ENCODE peak calls at places on chromosome 20, in seven cellular contexts. G is IMR-90, R is hepatocyte, F is H1, X is pancreas, H is astrocyte of the spinal cord, Q is endothelial cell of umbilical vein. V is an unnamed sample.
A peak's percentile ranks its signal among the peaks of the same experiment; 100 is the strongest.

GRCh38 chr20:64176548-64177419 is 12.5 kb downstream of the MYT1 start:
- DNase-seq in F (no peak), H (no peak), G (no peak), X (no peak), Q (no peak), R (no peak), V (no peak)

GRCh38 chr20:16078172-16078898 is 494.9 kb downstream of the KIF16B start:
- DNase-seq in Q (no peak), H (no peak), R (no peak), X (no peak), F (no peak), G (no peak), V (no peak)

GRCh38 chr20:884983-885952 is 30.9 kb downstream of the ANGPT4 start:
- DNase-seq in H (peak; percentile 12), X (no peak), R (peak; percentile 72), F (peak; percentile 82), Q (peak; percentile 19), G (peak; percentile 26), V (peak; percentile 14)

GRCh38 chr20:49028684-49029083 is 17.4 kb upstream of the CSE1L start:
- DNase-seq in Q (no peak), F (no peak), G (peak; percentile 41), H (no peak), R (peak; percentile 30), X (no peak), V (peak; percentile 25)

GRCh38 chr20:270517-270916 is 13.0 kb downstream of the DEFB132 start:
- DNase-seq in Q (no peak), F (peak; percentile 24), X (no peak), H (no peak), G (no peak), R (no peak), V (no peak)

GRCh38 chr20:54980321-54980960 is 505.0 kb downstream of the DOK5 start:
- DNase-seq in R (peak; percentile 35), G (no peak), F (no peak), X (no peak), H (peak; percentile 1), Q (no peak), V (no peak)

GRCh38 chr20:45962031-45962755 is 9.8 kb downstream of the ZNF335 start:
- DNase-seq in H (no peak), F (no peak), X (no peak), G (no peak), Q (no peak), R (no peak), V (no peak)

GRCh38 chr20:2151805-2152727 is 50.4 kb downstream of the STK35 start:
- DNase-seq in R (peak; percentile 29), X (no peak), Q (no peak), G (peak; percentile 64), H (peak; percentile 36), F (no peak), V (peak; percentile 87)

GRCh38 chr20:63121749-63122405 is 94.1 kb downstream of the YTHDF1 start:
- DNase-seq in G (no peak), X (no peak), Q (no peak), R (no peak), F (no peak), H (no peak), V (no peak)

GRCh38 chr20:52923123-52923543 is 49.0 kb upstream of the TSHZ2 start:
- DNase-seq in G (peak; percentile 45), H (peak; percentile 94), Q (no peak), F (no peak), R (peak; percentile 38), X (no peak), V (peak; percentile 60)

GRCh38 chr20:63239431-63239830 is 3.7 kb downstream of the BIRC7 start:
- DNase-seq in F (no peak), X (no peak), R (no peak), G (no peak), Q (no peak), H (no peak), V (no peak)

GRCh38 chr20:21710341-21710740 is 4.9 kb downstream of the PAX1 start:
- DNase-seq in F (no peak), H (no peak), X (no peak), Q (no peak), R (no peak), G (no peak), V (no peak)

GRCh38 chr20:52179331-52180166 is 12.0 kb downstream of the ZFP64 start:
- DNase-seq in G (no peak), X (no peak), Q (no peak), H (no peak), F (no peak), R (no peak), V (no peak)

GRCh38 chr20:25135031-25135430 is 53.1 kb upstream of the VSX1 start:
- DNase-seq in Q (no peak), F (no peak), H (no peak), G (no peak), X (peak; percentile 67), R (no peak), V (no peak)

GRCh38 chr20:33489495-33490022 is 337 bp upstream of the CBFA2T2 start:
- DNase-seq in F (peak; percentile 98), X (peak; percentile 100), G (peak; percentile 95), Q (peak; percentile 96), R (peak; percentile 100), H (peak; percentile 98), V (peak; percentile 97)

GRCh38 chr20:60934724-60935123 is 317.3 kb upstream of the CDH4 start:
- DNase-seq in G (no peak), F (no peak), H (no peak), R (no peak), Q (no peak), X (no peak), V (no peak)

GRCh38 chr20:17966432-17967312 is 1.9 kb downstream of the SNX5 start:
- DNase-seq in R (peak; percentile 46), F (no peak), H (peak; percentile 52), X (no peak), Q (peak; percentile 49), G (peak; percentile 42), V (peak; percentile 55)
- TF ChIP-seq CTCF in R (peak; percentile 29), F (no peak), H (peak; percentile 26), X (no peak), Q (peak; percentile 5), G (peak; percentile 27), V (peak; percentile 11)

DNA sequence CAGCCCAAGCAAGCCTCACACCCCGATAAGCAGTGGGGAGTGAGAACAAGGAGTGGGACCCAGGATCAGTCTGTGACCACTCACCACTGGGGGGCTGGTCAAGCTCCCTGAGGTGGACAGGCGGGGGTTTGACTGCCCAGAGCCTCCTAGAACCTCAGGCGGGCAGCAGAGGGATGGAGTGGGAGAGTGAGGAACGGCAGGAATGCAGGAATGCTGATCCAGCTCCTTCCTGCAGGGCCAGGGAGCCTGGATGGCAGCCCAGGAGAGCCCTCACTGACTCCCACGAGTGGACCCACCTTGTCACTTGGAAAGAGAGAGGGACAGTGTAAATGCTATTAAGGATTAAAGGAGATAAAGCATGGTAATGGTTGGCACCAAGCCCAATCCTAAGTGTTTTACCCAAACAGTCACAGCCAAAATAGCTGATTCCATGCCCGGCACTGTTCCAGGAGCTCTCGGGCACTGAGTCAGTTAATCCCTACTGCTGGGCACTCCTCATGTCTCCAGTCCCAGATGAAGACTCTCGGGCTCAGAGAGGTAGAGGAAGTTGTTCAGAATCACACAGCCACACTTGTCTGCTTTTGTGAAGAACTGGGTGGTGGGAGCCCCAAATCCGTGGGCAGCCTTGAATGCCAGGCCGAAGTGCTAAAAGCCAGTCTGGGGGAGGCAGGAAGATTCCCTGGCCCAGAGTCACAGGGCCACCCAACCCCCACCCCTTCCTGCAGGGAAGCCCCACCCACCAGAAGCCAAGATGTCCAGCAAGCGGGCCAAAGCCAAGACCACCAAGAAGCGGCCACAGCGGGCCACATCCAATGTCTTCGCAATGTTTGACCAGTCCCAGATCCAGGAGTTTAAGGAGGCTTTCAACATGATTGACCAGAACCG is 3.1 kb downstream of the MYL9 start:
- DNase-seq in Q (peak; percentile 11), R (no peak), F (no peak), H (peak; percentile 52), X (no peak), G (peak; percentile 68), V (peak; percentile 88)
- H3K4me3 ChIP-seq in Q (no peak overlapping the region), R (no peak overlapping the region), F (no peak overlapping the region), H (no peak overlapping the region), X (no peak overlapping the region), G (peak overlapping the region; percentile 89), V (peak overlapping the region; percentile 95)

GRCh38 chr20:12966468-12967085 is 42.2 kb upstream of the SPTLC3 start:
- DNase-seq in H (peak; percentile 71), G (peak; percentile 63), X (no peak), Q (peak; percentile 45), F (no peak), R (peak; percentile 60), V (peak; percentile 72)
- TF ChIP-seq CTCF in H (peak; percentile 62), G (peak; percentile 63), X (no peak), Q (peak; percentile 8), F (no peak), R (peak; percentile 65), V (peak; percentile 42)

GRCh38 chr20:50085146-50085480 is 27.8 kb downstream of the UBE2V1 start:
- DNase-seq in Q (no peak), X (no peak), G (no peak), R (no peak), H (no peak), F (no peak), V (no peak)

GRCh38 chr20:50088022-50088421 is 24.9 kb downstream of the UBE2V1 start:
- DNase-seq in R (no peak), X (no peak), G (no peak), Q (no peak), F (no peak), H (no peak), V (no peak)

GRCh38 chr20:50089140-50089786 is 23.7 kb downstream of the UBE2V1 start:
- DNase-seq in F (no peak), H (no peak), G (no peak), R (no peak), Q (no peak), X (no peak), V (no peak)

GRCh38 chr20:50083034-50083433 is 29.9 kb downstream of the UBE2V1 start:
- DNase-seq in F (no peak), H (no peak), X (no peak), R (no peak), G (no peak), Q (no peak), V (no peak)

GRCh38 chr20:50085481-50086365 is 27.2 kb downstream of the UBE2V1 start:
- DNase-seq in G (peak; percentile 73), X (no peak), Q (peak; percentile 85), H (peak; percentile 56), F (no peak), R (peak; percentile 81), V (peak; percentile 38)
- H3K4me3 ChIP-seq in G (no peak overlapping the region), X (no peak overlapping the region), Q (no peak overlapping the region), H (no peak overlapping the region), F (no peak overlapping the region), R (no peak overlapping the region), V (no peak overlapping the region)

GRCh38 chr20:34995696-34996095 is 40.0 kb downstream of the MYH7B start:
- DNase-seq in X (no peak), R (no peak), Q (no peak), F (no peak), G (no peak), H (no peak), V (no peak)
- TF ChIP-seq CTCF in X (no peak), R (no peak), Q (no peak), F (no peak), G (no peak), H (no peak), V (no peak)

GRCh38 chr20:10536531-10536930 is 101.4 kb downstream of the SLX4IP start:
- DNase-seq in Q (peak; percentile 41), X (peak; percentile 74), H (peak; percentile 31), F (no peak), G (peak; percentile 68), R (peak; percentile 64), V (peak; percentile 52)
- H3K4me3 ChIP-seq in Q (no peak overlapping the region), X (no peak overlapping the region), H (no peak overlapping the region), F (no peak overlapping the region), G (no peak overlapping the region), R (no peak overlapping the region), V (no peak overlapping the region)

GRCh38 chr20:3406481-3407425 is 716 bp downstream of the DNAAF9 start:
- DNase-seq in X (peak; percentile 60), R (peak; percentile 76), G (peak; percentile 40), Q (peak; percentile 55), F (peak; percentile 50), H (no peak), V (peak; percentile 76)
- TF ChIP-seq CTCF in X (no peak), R (no peak), G (no peak), Q (no peak), F (no peak), H (no peak), V (no peak)

V was measured in foreskin fibroblast.